ENCODE peak calls at places on chromosomes 11 and 22, in ten cellular contexts. W is adrenal gland, Y is IMR-90, Z is tibial nerve, D is Peyer's patch, X is body of pancreas, Q is A549, S is stomach, M is uterus, V is endothelial cell of umbilical vein. F is an unnamed sample.
A peak's percentile ranks its signal among the peaks of the same experiment; 100 is the strongest.

GRCh38 chr22:30453731-30454510 is 17.9 kb downstream of the SEC14L3 start:
- DNase-seq in Z (no peak), Y (no peak), S (no peak), D (no peak), M (no peak), Q (peak; percentile 31), X (peak; percentile 23), V (no peak), W (no peak), F (no peak)

GRCh38 chr11:57473208-57473930 is 13.0 kb downstream of the RTN4RL2 start:
- DNase-seq in Y (no peak), S (no peak), W (no peak), D (no peak), Z (no peak), Q (no peak), X (no peak), V (no peak), M (no peak), F (no peak)

GRCh38 chr11:55994525-55994924 is at the start of gene OR5F1:
- DNase-seq in M (no peak), Q (no peak), W (no peak), X (no peak), Z (no peak), S (no peak), V (no peak), Y (no peak), D (no peak), F (no peak)

GRCh38 chr11:113982306-113982705 is 7.4 kb downstream of the HTR3A start:
- DNase-seq in V (no peak), M (no peak), S (no peak), D (no peak), Z (no peak), X (no peak), Y (no peak), W (no peak), Q (no peak), F (no peak)

GRCh38 chr22:45502215-45503070 is at the start of gene FBLN1:
- DNase-seq in X (no peak), M (peak; percentile 70), W (no peak), V (no peak), S (no peak), Q (peak; percentile 42), Z (peak; percentile 37), Y (no peak), D (no peak), F (no peak)

GRCh38 chr11:86749861-86750401 is 50.4 kb upstream of the PRSS23 start:
- DNase-seq in D (no peak), X (no peak), V (no peak), W (no peak), M (no peak), Y (no peak), Q (no peak), S (no peak), Z (no peak), F (no peak)

GRCh38 chr11:77510095-77510494 is 36.2 kb upstream of the PAK1 start:
- DNase-seq in X (no peak), Q (no peak), S (no peak), W (no peak), D (no peak), Y (no peak), Z (no peak), V (no peak), M (no peak), F (no peak)

GRCh38 chr22:26673485-26673884 is 16.1 kb downstream of the MIAT start:
- DNase-seq in D (no peak), Z (no peak), S (no peak), M (no peak), W (no peak), Y (no peak), Q (no peak), V (no peak), X (no peak), F (no peak)

GRCh38 chr11:33700425-33701271 is at the start of gene C11orf91:
- DNase-seq in Q (peak; percentile 93), V (peak; percentile 98), Z (peak; percentile 95), Y (peak; percentile 94), S (peak; percentile 97), X (peak; percentile 96), W (peak; percentile 96), D (peak; percentile 96), M (peak; percentile 97), F (peak; percentile 56)

GRCh38 chr11:33697997-33698396 is 2.6 kb downstream of the C11orf91 start:
- DNase-seq in V (no peak), X (no peak), Q (no peak), Y (no peak), W (no peak), M (no peak), D (no peak), S (no peak), Z (no peak), F (no peak)

GRCh38 chr11:33701302-33701701 is 676 bp upstream of the C11orf91 start:
- DNase-seq in V (peak; percentile 83), Z (no peak), W (no peak), M (no peak), X (no peak), S (no peak), D (no peak), Q (no peak), Y (peak; percentile 51), F (no peak)

GRCh38 chr11:33698921-33699320 is 1.7 kb downstream of the C11orf91 start:
- DNase-seq in Z (no peak), D (no peak), W (no peak), S (no peak), X (no peak), Y (no peak), Q (no peak), M (no peak), V (no peak), F (no peak)

GRCh38 chr11:33699515-33700424 is 856 bp downstream of the C11orf91 start:
- DNase-seq in W (peak; percentile 50), X (peak; percentile 27), V (no peak), Z (no peak), Q (no peak), M (peak; percentile 53), S (peak; percentile 35), D (no peak), Y (no peak), F (no peak)
- TF ChIP-seq POLR2A in W (no peak), X (no peak), V (no peak), Z (no peak), Q (no peak), M (no peak), S (no peak), D (peak; percentile 37), Y (peak; percentile 29), F (no peak)

DNA sequence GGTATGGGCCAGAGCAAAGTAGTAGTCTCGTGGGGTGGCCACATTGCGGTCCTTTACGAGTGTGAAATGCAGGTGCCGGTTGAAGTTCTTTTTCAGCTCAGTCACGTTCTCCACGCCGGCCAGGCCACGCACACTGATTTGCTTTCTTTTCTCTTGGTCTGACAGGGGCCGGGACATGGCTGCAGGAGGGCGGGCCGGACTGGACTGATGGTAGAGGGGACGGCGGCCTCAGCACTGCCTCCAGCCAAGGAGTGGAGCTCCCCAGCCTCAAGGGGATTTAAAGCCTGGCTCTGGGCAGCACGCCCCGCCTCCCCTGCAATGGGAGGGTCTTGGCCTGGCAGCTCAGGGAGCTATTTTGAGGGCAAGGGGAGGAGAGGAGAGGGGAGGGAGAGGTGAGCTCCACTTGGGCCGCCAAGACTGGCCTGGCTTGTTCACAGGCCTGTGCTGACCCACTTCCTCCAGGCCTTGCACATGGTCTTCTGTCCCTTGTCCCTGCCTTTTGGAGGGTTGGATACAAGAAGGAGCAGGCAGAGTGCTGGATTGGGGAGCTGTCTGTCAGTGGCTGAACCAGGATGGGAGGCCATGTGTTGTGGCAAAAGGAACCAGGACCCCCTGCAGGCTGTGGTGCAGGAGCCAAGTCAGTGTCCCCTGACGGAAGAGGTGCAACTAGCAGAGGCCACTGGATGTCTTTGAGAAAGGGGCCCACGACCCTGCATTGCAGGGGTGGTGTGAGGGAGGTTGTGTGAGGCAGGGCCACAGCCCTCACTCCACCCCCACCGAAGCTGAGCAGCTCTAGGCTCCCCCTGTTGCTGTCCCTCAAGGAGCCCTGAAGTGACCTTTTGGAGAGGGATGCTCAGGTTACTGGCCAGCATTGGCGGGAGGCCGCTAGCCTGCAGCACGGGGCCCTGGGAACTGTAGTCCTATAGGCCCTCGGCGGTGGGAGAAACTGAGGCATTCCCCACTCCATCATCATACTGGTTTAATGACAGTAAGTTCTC is at the start of gene PYGM:
- DNase-seq in Y (no peak), Z (peak; percentile 43), D (no peak), M (peak; percentile 83), S (no peak), Q (no peak), X (peak; percentile 51), W (peak; percentile 29), V (no peak), F (no peak)
- TF ChIP-seq POLR2A in Y (peak; percentile 1), Z (no peak), D (no peak), M (peak; percentile 29), S (no peak), Q (no peak), X (no peak), W (no peak), V (no peak), F (no peak)

DNA sequence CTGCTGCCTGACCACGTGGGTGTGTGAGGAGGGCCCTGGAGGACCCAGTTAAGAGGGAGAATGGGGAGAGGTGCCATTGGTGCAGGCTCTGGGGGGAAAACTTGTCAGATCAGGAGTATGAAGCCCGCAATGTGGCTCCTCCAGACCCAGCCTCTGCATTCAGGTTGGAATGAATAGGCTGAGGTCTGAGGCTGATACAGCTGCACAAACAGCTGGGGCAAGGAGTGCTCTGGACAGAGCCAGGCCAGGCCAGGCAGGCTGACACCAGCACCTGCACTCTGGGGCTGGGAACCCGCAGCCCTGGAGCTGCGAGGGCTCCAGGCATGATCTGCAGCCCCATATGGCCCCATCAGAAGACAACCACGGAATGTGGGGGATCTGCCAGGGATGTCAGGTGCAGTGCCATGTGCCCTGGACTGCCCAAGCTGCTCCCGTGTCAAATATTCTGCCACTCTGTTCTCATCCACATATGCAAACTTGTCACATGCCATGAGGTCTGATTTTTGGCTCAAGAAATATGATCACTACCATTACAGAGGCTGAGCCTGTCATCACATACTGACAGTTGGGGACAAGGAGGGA is 27.2 kb upstream of the KCNJ11 start:
- DNase-seq in Q (no peak), W (no peak), Z (no peak), Y (no peak), V (no peak), M (no peak), D (no peak), S (no peak), X (no peak), F (no peak)
- TF ChIP-seq POLR2A in Q (no peak), W (no peak), Z (no peak), Y (no peak), V (no peak), M (no peak), D (no peak), S (no peak), X (no peak), F (no peak)

GRCh38 chr22:24162377-24162927 is 18.8 kb upstream of the SUSD2 start:
- DNase-seq in X (no peak), V (peak; percentile 24), S (no peak), D (no peak), Q (no peak), M (no peak), Y (no peak), Z (no peak), W (no peak), F (no peak)

GRCh38 chr22:24160546-24160945 is 20.7 kb upstream of the SUSD2 start:
- DNase-seq in M (no peak), X (no peak), Z (no peak), Q (no peak), W (no peak), V (no peak), Y (no peak), D (no peak), S (no peak), F (no peak)

GRCh38 chr22:24161485-24161884 is 19.8 kb upstream of the SUSD2 start:
- DNase-seq in W (no peak), Y (no peak), D (no peak), Q (no peak), X (no peak), S (no peak), Z (no peak), M (no peak), V (no peak), F (no peak)

GRCh38 chr22:24159650-24160049 is 21.6 kb upstream of the SUSD2 start:
- DNase-seq in W (no peak), V (no peak), Z (no peak), S (no peak), Y (no peak), M (no peak), D (no peak), X (no peak), Q (no peak), F (no peak)

DNA sequence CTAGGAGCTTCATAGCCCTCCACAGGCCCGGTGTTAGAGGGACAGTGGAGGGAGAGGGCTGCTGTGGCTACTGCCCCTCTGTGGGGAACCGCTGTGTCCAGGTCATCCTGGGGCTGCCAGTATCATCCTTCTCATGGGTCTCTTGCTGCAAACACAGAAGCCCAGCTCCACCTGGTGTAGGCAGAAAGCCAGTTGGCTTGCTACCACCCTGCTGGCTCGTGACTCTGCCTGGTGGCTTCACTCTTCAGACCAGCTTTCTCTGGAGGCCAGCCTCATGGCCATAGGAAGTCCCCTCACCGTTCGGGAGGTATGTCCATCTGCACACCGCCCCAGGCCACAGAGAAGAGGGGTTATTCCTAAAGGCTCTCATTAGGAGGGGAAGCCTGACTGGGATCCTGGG is 19.4 kb upstream of the SUSD2 start:
- DNase-seq in S (peak; percentile 86), Z (no peak), D (no peak), W (no peak), Q (no peak), Y (no peak), V (no peak), M (no peak), X (peak; percentile 38), F (no peak)
- TF ChIP-seq POLR2A in S (no peak), Z (no peak), D (no peak), W (no peak), Q (no peak), Y (no peak), V (no peak), M (no peak), X (no peak), F (no peak)